ENCODE peak calls at places on chromosomes 2 and 18, in four cellular contexts. A is cardiac muscle cell, H is adrenal gland, G is ovary. Q is an unnamed sample.

GRCh38 chr2:200174433-200175216 is 131.9 kb upstream of the SPATS2L start:
- DNase-seq in H (no peak), A (no peak), G (no peak), Q (no peak)

GRCh38 chr18:29383311-29384273 is 1206.7 kb upstream of the CDH2 start:
- DNase-seq in H (no peak), A (no peak), G (no peak), Q (peak; percentile 1)

GRCh38 chr2:67453365-67453764 is 56.2 kb downstream of the ETAA1 start:
- DNase-seq in H (no peak), G (no peak), A (no peak), Q (no peak)

GRCh38 chr18:45785015-45785597 is 40.4 kb upstream of the SIGLEC15 start:
- DNase-seq in H (peak; percentile 63), A (no peak), G (no peak), Q (no peak)

GRCh38 chr2:66441651-66442365 is 6.9 kb downstream of the MEIS1 start:
- DNase-seq in G (no peak), H (no peak), A (no peak), Q (no peak)

GRCh38 chr2:74602553-74603281 is 45.4 kb downstream of the M1AP start:
- DNase-seq in A (no peak), H (no peak), G (no peak), Q (no peak)

GRCh38 chr2:46737577-46737976 is 178.0 kb downstream of the MCFD2 start:
- DNase-seq in H (no peak), A (no peak), G (no peak), Q (no peak)

GRCh38 chr2:173884403-173884802 is 80.8 kb downstream of the SP3 start:
- DNase-seq in H (peak; percentile 87), A (peak; percentile 70), G (peak; percentile 28), Q (peak; percentile 32)

GRCh38 chr2:201196803-201197202 is 13.9 kb downstream of the CASP10 start:
- DNase-seq in H (no peak), A (no peak), G (no peak), Q (no peak)

GRCh38 chr18:27854631-27855030 is 322.3 kb downstream of the CDH2 start:
- DNase-seq in A (no peak), G (no peak), H (no peak), Q (no peak)

GRCh38 chr2:241001413-241002274 is 3.2 kb downstream of the SNED1 start:
- DNase-seq in G (no peak), H (peak; percentile 42), A (no peak), Q (no peak)

GRCh38 chr2:54457326-54458023 is 1.3 kb downstream of the SPTBN1 start:
- DNase-seq in H (no peak), A (peak; percentile 66), G (peak; percentile 54), Q (peak; percentile 85)

GRCh38 chr2:168521342-168521741 is 65.3 kb downstream of the CERS6 start:
- DNase-seq in A (peak; percentile 40), H (peak; percentile 74), G (no peak), Q (peak; percentile 48)

DNA sequence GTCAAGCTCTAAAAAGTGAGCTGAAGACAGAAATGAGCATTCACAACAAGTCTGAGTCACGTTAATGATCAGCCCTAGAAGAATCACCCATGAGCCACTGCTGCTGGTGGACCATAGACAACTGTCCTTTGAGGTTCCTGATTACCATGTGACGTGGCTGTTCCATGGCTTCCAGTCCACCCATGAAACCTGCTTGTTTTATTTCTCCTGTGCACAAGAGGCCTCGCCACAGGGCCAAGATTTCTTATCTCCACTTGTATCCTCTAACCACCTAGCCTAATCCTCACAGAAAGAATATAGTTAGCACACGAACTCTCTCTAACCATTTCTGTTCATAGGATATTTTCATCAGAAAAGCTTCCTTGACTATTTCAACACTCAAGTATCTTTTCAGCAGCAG is 242.7 kb downstream of the MREG start:
- DNase-seq in H (no peak), G (no peak), A (peak; percentile 17), Q (no peak)
- H3K27ac ChIP-seq in H (no peak overlapping the region), G (no peak overlapping the region), A (peak overlapping the region; percentile 59), Q (no peak overlapping the region)

GRCh38 chr2:239297142-239298125 is 103.4 kb downstream of the HDAC4 start:
- DNase-seq in G (peak; percentile 18), A (no peak), H (no peak), Q (no peak)

GRCh38 chr2:239296020-239296932 is 104.5 kb downstream of the HDAC4 start:
- DNase-seq in A (no peak), G (peak; percentile 20), H (no peak), Q (no peak)

GRCh38 chr2:239300242-239300641 is 100.6 kb downstream of the HDAC4 start:
- DNase-seq in G (no peak), A (no peak), H (peak; percentile 52), Q (no peak)

GRCh38 chr2:239299218-239299939 is 101.4 kb downstream of the HDAC4 start:
- DNase-seq in H (no peak), A (no peak), G (peak; percentile 16), Q (peak; percentile 65)

GRCh38 chr2:239298126-239298804 is 102.6 kb downstream of the HDAC4 start:
- DNase-seq in H (no peak), A (no peak), G (peak; percentile 18), Q (no peak)
- H3K4me3 ChIP-seq in H (no peak overlapping the region), A (no peak overlapping the region), G (no peak overlapping the region), Q (no peak overlapping the region)

DNA sequence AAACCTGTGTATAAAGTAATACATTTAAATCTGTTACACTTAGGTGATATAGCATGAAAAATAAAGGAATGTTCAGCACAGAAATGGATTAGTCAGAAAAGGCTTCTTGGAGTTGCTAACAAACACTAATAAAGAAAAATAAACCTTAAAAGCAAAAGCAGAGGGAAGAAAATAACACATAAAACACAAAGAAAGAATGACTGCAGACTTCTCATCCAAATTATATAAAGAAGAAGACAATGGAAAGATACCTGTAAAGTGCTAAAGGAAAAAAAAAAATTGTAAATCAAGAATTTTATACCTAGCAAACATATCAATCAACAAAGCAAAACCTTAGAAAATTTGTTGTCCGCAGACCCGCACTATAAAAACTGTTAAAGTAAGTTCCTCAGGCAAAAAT is 63.6 kb downstream of the EXOC6B start:
- DNase-seq in H (no peak), G (no peak), A (no peak), Q (no peak)
- H3K9me3 ChIP-seq in H (peaks cover 14% of the 10 kb centered on the region), G (peaks cover 4% of the 10 kb centered on the region), A (no peaks in the 10 kb centered on the region), Q (peaks cover 2% of the 10 kb centered on the region)

GRCh38 chr2:20077411-20077940 is 26.0 kb upstream of the LAPTM4A start:
- DNase-seq in H (no peak), G (no peak), A (no peak), Q (no peak)
- H3K27ac ChIP-seq in H (no peak overlapping the region), G (no peak overlapping the region), A (no peak overlapping the region), Q (no peak overlapping the region)

GRCh38 chr2:101348851-101349250 is 38.5 kb downstream of the CREG2 start:
- DNase-seq in A (no peak), G (no peak), H (no peak), Q (no peak)
- H3K4me3 ChIP-seq in A (no peak overlapping the region), G (no peak overlapping the region), H (no peak overlapping the region), Q (no peak overlapping the region)

GRCh38 chr2:12819721-12820120 is 103.0 kb downstream of the TRIB2 start:
- DNase-seq in A (no peak), H (no peak), G (no peak), Q (no peak)
- H3K9me3 ChIP-seq in A (no peaks in the 10 kb centered on the region), H (no peaks in the 10 kb centered on the region), G (no peaks in the 10 kb centered on the region), Q (no peaks in the 10 kb centered on the region)

GRCh38 chr18:48657446-48658120 is 118.8 kb downstream of the CTIF start:
- DNase-seq in H (peak; percentile 52), G (no peak), A (no peak), Q (no peak)
- H3K27ac ChIP-seq in H (peak overlapping the region; percentile 29), G (no peak overlapping the region), A (no peak overlapping the region), Q (no peak overlapping the region)

GRCh38 chr18:50969448-50969847 is 1.6 kb downstream of the ELAC1 start:
- DNase-seq in H (no peak), G (no peak), A (no peak), Q (no peak)
- H3K4me3 ChIP-seq in H (no peak overlapping the region), G (no peak overlapping the region), A (no peak overlapping the region), Q (no peak overlapping the region)

DNA sequence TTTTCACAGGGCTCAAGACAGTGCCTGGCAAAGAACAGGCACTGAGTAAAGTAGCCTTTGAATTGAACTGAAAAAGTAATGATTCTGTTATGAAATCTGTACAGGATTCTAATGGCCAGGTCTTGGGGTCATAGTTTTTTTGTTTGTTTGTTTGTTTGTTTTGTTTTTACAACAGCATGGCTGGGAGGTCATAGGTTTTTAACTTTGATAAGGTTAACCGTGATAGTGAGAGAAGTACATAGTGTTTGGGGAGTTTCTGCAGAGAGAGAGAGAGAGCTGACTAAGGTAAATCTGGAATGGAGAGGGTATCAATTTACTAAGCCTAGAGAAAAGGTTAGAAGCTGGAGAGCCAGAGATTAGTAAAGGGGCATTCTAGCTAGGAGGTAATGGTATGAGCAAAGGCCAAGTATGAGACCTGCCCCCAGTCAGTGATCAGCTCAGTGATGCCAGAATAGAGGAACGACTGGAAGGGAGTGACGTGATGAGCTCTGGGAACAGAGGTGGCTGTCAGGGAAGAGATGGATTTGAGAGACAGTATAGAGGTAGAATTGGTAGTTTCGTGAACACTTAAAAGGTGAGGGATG is 25.9 kb downstream of the XRCC5 start:
- DNase-seq in A (no peak), G (no peak), H (no peak), Q (no peak)
- H3K9me3 ChIP-seq in A (no peaks in the 10 kb centered on the region), G (no peaks in the 10 kb centered on the region), H (no peaks in the 10 kb centered on the region), Q (no peaks in the 10 kb centered on the region)

GRCh38 chr2:60213865-60214657 is 339.4 kb downstream of the BCL11A start:
- DNase-seq in H (peak; percentile 73), A (no peak), G (no peak), Q (no peak)
- H3K27ac ChIP-seq in H (no peak overlapping the region), A (no peak overlapping the region), G (no peak overlapping the region), Q (no peak overlapping the region)